ENCODE peak calls at places on chromosomes 16 and 17, in nine cellular contexts. One of them, this sample, is unnamed.

GRCh38 chr16:24670623-24671454 is 58.6 kb upstream of the TNRC6A start:
- DNase-seq in psoas muscle: peak; percentile 49
- DNase-seq in endodermal cell: peak; percentile 73
- DNase-seq in stomach: no peak
- DNase-seq in tibial artery: peak; percentile 76
- DNase-seq in fibroblast of mammary gland: peak; percentile 92
- DNase-seq in GM23338: peak; percentile 79
- DNase-seq in fibroblast of lung: peak; percentile 89
- DNase-seq in CD8-positive, alpha-beta T cell: no peak
- DNase-seq in this sample: peak; percentile 82

GRCh38 chr16:66594739-66595138 is 9.8 kb upstream of the CMTM3 start:
- DNase-seq in psoas muscle: no peak
- DNase-seq in endodermal cell: no peak
- DNase-seq in stomach: no peak
- DNase-seq in tibial artery: no peak
- DNase-seq in fibroblast of mammary gland: no peak
- DNase-seq in GM23338: no peak
- DNase-seq in fibroblast of lung: no peak
- DNase-seq in CD8-positive, alpha-beta T cell: no peak
- DNase-seq in this sample: no peak

GRCh38 chr17:76642032-76642561 is 1.5 kb downstream of the ST6GALNAC1 start:
- DNase-seq in psoas muscle: no peak
- DNase-seq in endodermal cell: no peak
- DNase-seq in stomach: no peak
- DNase-seq in tibial artery: no peak
- DNase-seq in fibroblast of mammary gland: no peak
- DNase-seq in GM23338: no peak
- DNase-seq in fibroblast of lung: no peak
- DNase-seq in CD8-positive, alpha-beta T cell: no peak
- DNase-seq in this sample: no peak

GRCh38 chr16:85393674-85394510 is 219.2 kb upstream of the GSE1 start:
- DNase-seq in psoas muscle: peak; percentile 66
- DNase-seq in endodermal cell: peak; percentile 92
- DNase-seq in stomach: peak; percentile 66
- DNase-seq in tibial artery: peak; percentile 26
- DNase-seq in fibroblast of mammary gland: peak; percentile 32
- DNase-seq in GM23338: peak; percentile 83
- DNase-seq in fibroblast of lung: peak; percentile 61
- DNase-seq in CD8-positive, alpha-beta T cell: peak; percentile 59
- DNase-seq in this sample: peak; percentile 67

GRCh38 chr16:65855171-65856145 is 511.0 kb upstream of the CDH5 start:
- DNase-seq in psoas muscle: no peak
- DNase-seq in endodermal cell: no peak
- DNase-seq in stomach: no peak
- DNase-seq in tibial artery: no peak
- DNase-seq in fibroblast of mammary gland: no peak
- DNase-seq in GM23338: no peak
- DNase-seq in fibroblast of lung: no peak
- DNase-seq in CD8-positive, alpha-beta T cell: no peak
- DNase-seq in this sample: no peak

GRCh38 chr17:10547351-10547750 is 2.1 kb downstream of the MYH2 start:
- DNase-seq in psoas muscle: no peak
- DNase-seq in endodermal cell: no peak
- DNase-seq in stomach: no peak
- DNase-seq in tibial artery: no peak
- DNase-seq in fibroblast of mammary gland: peak; percentile 40
- DNase-seq in GM23338: no peak
- DNase-seq in fibroblast of lung: no peak
- DNase-seq in CD8-positive, alpha-beta T cell: no peak
- DNase-seq in this sample: no peak

GRCh38 chr17:69761767-69762321 is 313.2 kb upstream of the KCNJ16 start:
- DNase-seq in psoas muscle: no peak
- DNase-seq in endodermal cell: no peak
- DNase-seq in stomach: no peak
- DNase-seq in tibial artery: no peak
- DNase-seq in fibroblast of mammary gland: peak; percentile 95
- DNase-seq in GM23338: peak; percentile 17
- DNase-seq in fibroblast of lung: peak; percentile 93
- DNase-seq in CD8-positive, alpha-beta T cell: no peak
- DNase-seq in this sample: peak; percentile 97

GRCh38 chr16:89909777-89910716 is 8.6 kb upstream of the MC1R start:
- DNase-seq in psoas muscle: peak; percentile 83
- DNase-seq in endodermal cell: peak; percentile 94
- DNase-seq in stomach: peak; percentile 77
- DNase-seq in tibial artery: peak; percentile 75
- DNase-seq in fibroblast of mammary gland: peak; percentile 82
- DNase-seq in GM23338: peak; percentile 91
- DNase-seq in fibroblast of lung: peak; percentile 76
- DNase-seq in CD8-positive, alpha-beta T cell: peak; percentile 45
- DNase-seq in this sample: peak; percentile 82

GRCh38 chr16:83441523-83441922 is 366.3 kb upstream of the HSBP1 start:
- DNase-seq in psoas muscle: no peak
- DNase-seq in endodermal cell: no peak
- DNase-seq in stomach: no peak
- DNase-seq in tibial artery: no peak
- DNase-seq in fibroblast of mammary gland: no peak
- DNase-seq in GM23338: no peak
- DNase-seq in fibroblast of lung: no peak
- DNase-seq in CD8-positive, alpha-beta T cell: no peak
- DNase-seq in this sample: peak; percentile 3

GRCh38 chr17:65100316-65101140 is 36.6 kb upstream of the RGS9 start:
- DNase-seq in psoas muscle: peak; percentile 87
- DNase-seq in endodermal cell: peak; percentile 97
- DNase-seq in stomach: peak; percentile 91
- DNase-seq in tibial artery: peak; percentile 81
- DNase-seq in fibroblast of mammary gland: peak; percentile 74
- DNase-seq in GM23338: peak; percentile 87
- DNase-seq in fibroblast of lung: peak; percentile 62
- DNase-seq in CD8-positive, alpha-beta T cell: peak; percentile 77
- DNase-seq in this sample: peak; percentile 70

GRCh38 chr16:27470567-27471431 is 68.8 kb downstream of the IL21R start:
- DNase-seq in psoas muscle: peak; percentile 64
- DNase-seq in endodermal cell: no peak
- DNase-seq in stomach: no peak
- DNase-seq in tibial artery: peak; percentile 42
- DNase-seq in fibroblast of mammary gland: peak; percentile 88
- DNase-seq in GM23338: no peak
- DNase-seq in fibroblast of lung: peak; percentile 83
- DNase-seq in CD8-positive, alpha-beta T cell: no peak
- DNase-seq in this sample: peak; percentile 86

GRCh38 chr16:61313931-61314330 is 722.3 kb downstream of the CDH8 start:
- DNase-seq in psoas muscle: no peak
- DNase-seq in endodermal cell: no peak
- DNase-seq in stomach: no peak
- DNase-seq in tibial artery: no peak
- DNase-seq in fibroblast of mammary gland: no peak
- DNase-seq in GM23338: no peak
- DNase-seq in fibroblast of lung: no peak
- DNase-seq in CD8-positive, alpha-beta T cell: no peak
- DNase-seq in this sample: no peak

GRCh38 chr16:57316390-57317017 is 32.0 kb upstream of the PLLP start:
- DNase-seq in psoas muscle: peak; percentile 28
- DNase-seq in endodermal cell: no peak
- DNase-seq in stomach: no peak
- DNase-seq in tibial artery: peak; percentile 71
- DNase-seq in fibroblast of mammary gland: peak; percentile 90
- DNase-seq in GM23338: no peak
- DNase-seq in fibroblast of lung: peak; percentile 90
- DNase-seq in CD8-positive, alpha-beta T cell: no peak
- DNase-seq in this sample: peak; percentile 93

GRCh38 chr16:6684076-6684673 is 648.5 kb upstream of the RBFOX1 start:
- DNase-seq in psoas muscle: no peak
- DNase-seq in endodermal cell: peak; percentile 77
- DNase-seq in stomach: no peak
- DNase-seq in tibial artery: no peak
- DNase-seq in fibroblast of mammary gland: peak; percentile 1
- DNase-seq in GM23338: peak; percentile 47
- DNase-seq in fibroblast of lung: no peak
- DNase-seq in CD8-positive, alpha-beta T cell: no peak
- DNase-seq in this sample: peak; percentile 24

GRCh38 chr17:77457572-77458201 is 316.9 kb downstream of the SEC14L1 start:
- DNase-seq in psoas muscle: no peak
- DNase-seq in endodermal cell: no peak
- DNase-seq in stomach: no peak
- DNase-seq in tibial artery: no peak
- DNase-seq in fibroblast of mammary gland: no peak
- DNase-seq in GM23338: no peak
- DNase-seq in fibroblast of lung: no peak
- DNase-seq in CD8-positive, alpha-beta T cell: no peak
- DNase-seq in this sample: no peak

GRCh38 chr17:51279183-51279582 is 18.8 kb downstream of the UTP18 start:
- DNase-seq in psoas muscle: no peak
- DNase-seq in endodermal cell: no peak
- DNase-seq in stomach: no peak
- DNase-seq in tibial artery: no peak
- DNase-seq in fibroblast of mammary gland: no peak
- DNase-seq in GM23338: no peak
- DNase-seq in fibroblast of lung: no peak
- DNase-seq in CD8-positive, alpha-beta T cell: no peak
- DNase-seq in this sample: no peak

DNA sequence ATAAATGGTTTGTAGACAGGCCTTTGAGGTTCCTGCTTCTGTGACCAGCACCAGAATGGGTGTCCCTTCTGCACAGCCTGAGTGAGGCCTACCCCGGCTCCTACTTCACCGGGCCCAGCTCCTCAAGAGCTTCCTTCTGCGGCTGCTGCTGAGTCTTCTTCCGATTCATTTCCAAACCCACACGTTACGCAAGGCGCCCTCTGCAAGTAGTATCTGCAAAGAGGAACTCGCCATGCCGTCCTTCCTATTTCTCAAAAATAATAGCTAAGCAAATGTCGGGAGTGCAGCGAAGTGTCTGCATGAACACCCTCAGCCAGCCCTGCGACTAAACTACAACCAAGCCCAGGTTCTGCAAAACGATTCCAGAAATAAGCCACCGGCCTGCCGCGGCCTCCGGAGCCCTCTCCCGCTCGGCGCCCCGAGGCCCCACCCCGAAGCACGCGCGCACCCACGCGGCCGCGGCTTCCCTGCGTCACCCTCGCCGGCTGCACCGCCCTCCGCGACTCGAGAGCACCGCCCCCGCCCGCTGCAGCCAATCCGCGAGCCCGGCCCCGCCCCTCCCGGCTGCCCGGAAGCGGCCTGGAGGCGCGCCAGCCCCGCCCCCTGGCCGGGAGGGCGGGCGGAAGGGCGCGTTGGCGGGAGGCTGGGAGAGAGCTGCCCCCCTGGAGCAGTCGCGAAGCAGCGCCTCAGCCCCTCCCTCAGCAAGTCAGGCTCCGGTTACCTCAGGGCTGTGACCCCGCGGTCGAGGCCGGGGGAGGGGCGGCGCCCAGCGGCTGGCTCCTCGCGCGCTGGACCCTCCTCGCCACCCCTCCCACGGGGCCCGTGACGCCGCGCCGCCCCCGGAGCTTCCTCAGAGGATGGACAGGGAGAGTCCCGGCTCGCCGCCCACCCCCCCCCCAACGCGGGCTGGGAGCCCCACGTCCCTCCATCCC is 8.3 kb downstream of the MNT start:
- DNase-seq in psoas muscle: peak; percentile 98
- DNase-seq in endodermal cell: peak; percentile 99
- DNase-seq in stomach: peak; percentile 98
- DNase-seq in tibial artery: peak; percentile 94
- DNase-seq in fibroblast of mammary gland: peak; percentile 94
- DNase-seq in GM23338: peak; percentile 96
- DNase-seq in fibroblast of lung: peak; percentile 93
- DNase-seq in CD8-positive, alpha-beta T cell: peak; percentile 97
- DNase-seq in this sample: peak; percentile 98
- TF ChIP-seq CTCF in psoas muscle: no peak
- TF ChIP-seq CTCF in endodermal cell: no peak
- TF ChIP-seq CTCF in stomach: no peak
- TF ChIP-seq CTCF in tibial artery: no peak
- TF ChIP-seq CTCF in fibroblast of mammary gland: no peak
- TF ChIP-seq CTCF in GM23338: no peak
- TF ChIP-seq CTCF in fibroblast of lung: no peak
- TF ChIP-seq CTCF in CD8-positive, alpha-beta T cell: no peak
- TF ChIP-seq CTCF in this sample: no peak

GRCh38 chr17:78847052-78847451 is 6.4 kb upstream of the USP36 start:
- DNase-seq in psoas muscle: no peak
- DNase-seq in endodermal cell: no peak
- DNase-seq in stomach: no peak
- DNase-seq in tibial artery: no peak
- DNase-seq in fibroblast of mammary gland: no peak
- DNase-seq in GM23338: no peak
- DNase-seq in fibroblast of lung: no peak
- DNase-seq in CD8-positive, alpha-beta T cell: no peak
- DNase-seq in this sample: no peak
- H3K4me3 ChIP-seq in psoas muscle: no peak overlapping the region
- H3K4me3 ChIP-seq in endodermal cell: no peak overlapping the region
- H3K4me3 ChIP-seq in stomach: no peak overlapping the region
- H3K4me3 ChIP-seq in tibial artery: no peak overlapping the region
- H3K4me3 ChIP-seq in fibroblast of mammary gland: no peak overlapping the region
- H3K4me3 ChIP-seq in GM23338: no peak overlapping the region
- H3K4me3 ChIP-seq in fibroblast of lung: no peak overlapping the region
- H3K4me3 ChIP-seq in CD8-positive, alpha-beta T cell: no peak overlapping the region
- H3K4me3 ChIP-seq in this sample: no peak overlapping the region

GRCh38 chr17:40342575-40343058 is 21.9 kb downstream of the GJD3 start:
- DNase-seq in psoas muscle: no peak
- DNase-seq in endodermal cell: peak; percentile 78
- DNase-seq in stomach: no peak
- DNase-seq in tibial artery: no peak
- DNase-seq in fibroblast of mammary gland: no peak
- DNase-seq in GM23338: no peak
- DNase-seq in fibroblast of lung: no peak
- DNase-seq in CD8-positive, alpha-beta T cell: no peak
- DNase-seq in this sample: no peak
- TF ChIP-seq CTCF in psoas muscle: no peak
- TF ChIP-seq CTCF in endodermal cell: peak; percentile 16
- TF ChIP-seq CTCF in stomach: no peak
- TF ChIP-seq CTCF in tibial artery: no peak
- TF ChIP-seq CTCF in fibroblast of mammary gland: no peak
- TF ChIP-seq CTCF in GM23338: no peak
- TF ChIP-seq CTCF in fibroblast of lung: no peak
- TF ChIP-seq CTCF in CD8-positive, alpha-beta T cell: no peak
- TF ChIP-seq CTCF in this sample: no peak

DNA sequence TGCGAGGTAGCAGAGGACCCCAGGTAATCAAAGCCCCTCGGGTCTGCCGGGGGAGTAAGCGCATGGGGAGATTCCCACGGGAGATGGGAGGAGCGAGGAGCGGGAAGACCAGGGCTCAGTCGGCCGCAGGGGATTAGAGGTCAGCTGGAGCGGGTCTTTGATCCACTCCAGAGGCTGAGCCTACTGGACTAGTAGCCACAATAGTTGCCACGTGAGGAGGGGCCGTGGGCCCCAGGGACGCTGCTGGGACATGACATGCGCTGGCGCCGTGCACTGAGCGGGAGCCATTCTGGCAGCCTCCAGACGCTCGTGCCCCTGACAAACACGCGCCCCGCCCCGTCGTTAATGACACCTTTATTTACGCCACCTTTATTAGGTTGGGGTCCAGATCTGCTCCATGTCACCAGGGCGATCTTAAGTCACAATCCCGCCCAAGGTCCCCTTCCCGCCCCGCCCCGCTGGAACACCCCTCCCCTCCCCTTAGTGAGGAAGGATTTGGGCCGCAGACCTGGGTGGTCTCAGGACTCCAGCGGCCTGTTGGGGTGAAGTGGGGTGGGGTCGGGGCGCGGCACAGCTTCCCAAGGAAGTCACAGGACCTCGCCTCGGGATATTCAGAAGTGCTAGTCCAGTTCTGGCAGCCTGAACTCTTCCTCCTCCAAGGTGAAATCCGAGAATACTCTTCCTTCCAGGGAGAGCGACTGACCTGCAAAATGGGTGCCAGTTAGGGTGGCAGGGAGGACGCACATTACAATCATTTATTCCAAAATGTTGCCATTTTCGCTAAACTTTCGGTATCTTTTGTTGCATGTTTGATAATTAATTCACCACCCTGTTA is 15.0 kb downstream of the PPY start:
- DNase-seq in psoas muscle: peak; percentile 33
- DNase-seq in endodermal cell: no peak
- DNase-seq in stomach: peak; percentile 27
- DNase-seq in tibial artery: no peak
- DNase-seq in fibroblast of mammary gland: no peak
- DNase-seq in GM23338: no peak
- DNase-seq in fibroblast of lung: no peak
- DNase-seq in CD8-positive, alpha-beta T cell: no peak
- DNase-seq in this sample: no peak
- H3K4me3 ChIP-seq in psoas muscle: peak overlapping the region; percentile 67
- H3K4me3 ChIP-seq in endodermal cell: no peak overlapping the region
- H3K4me3 ChIP-seq in stomach: peak overlapping the region; percentile 29
- H3K4me3 ChIP-seq in tibial artery: peak overlapping the region; percentile 43
- H3K4me3 ChIP-seq in fibroblast of mammary gland: no peak overlapping the region
- H3K4me3 ChIP-seq in GM23338: peak overlapping the region; percentile 58
- H3K4me3 ChIP-seq in fibroblast of lung: no peak overlapping the region
- H3K4me3 ChIP-seq in CD8-positive, alpha-beta T cell: peak overlapping the region; percentile 65
- H3K4me3 ChIP-seq in this sample: no peak overlapping the region

This sample was measured in cardiac fibroblast.